ENCODE peak calls at places on chromosomes 1 and 21, in four cellular contexts. V is GM10248, Y is RCC 7860, C is GM12878. W is an unnamed sample.

GRCh38 chr1:161402446-161402845 is 34.8 kb upstream of the CFAP126 start:
- DNase-seq in V (no peak), Y (no peak), C (no peak), W (no peak)

GRCh38 chr1:70941563-70941962 is 106.1 kb downstream of the PTGER3 start:
- DNase-seq in V (no peak), Y (no peak), C (no peak), W (no peak)

GRCh38 chr1:54310439-54311328 is 95.5 kb downstream of the SSBP3 start:
- DNase-seq in V (peak), Y (no peak), C (no peak), W (no peak)

GRCh38 chr1:40806724-40807675 is 23.4 kb downstream of the KCNQ4 start:
- DNase-seq in V (no peak), Y (no peak), C (no peak), W (no peak)

GRCh38 chr21:29524055-29524454 is 225.3 kb downstream of the BACH1 start:
- DNase-seq in V (no peak), Y (no peak), C (no peak), W (no peak)

GRCh38 chr1:182739545-182739944 is 50.0 kb upstream of the NPL start:
- DNase-seq in V (peak), Y (no peak), C (no peak), W (no peak)

GRCh38 chr1:208450958-208451357 is 206.8 kb upstream of the PLXNA2 start:
- DNase-seq in V (no peak), Y (no peak), C (no peak), W (no peak)

GRCh38 chr1:2438038-2438437 is 25.7 kb upstream of the PEX10 start:
- DNase-seq in V (no peak), Y (no peak), C (no peak), W (no peak)

GRCh38 chr1:42168397-42168682 is 3.8 kb upstream of the GUCA2A start:
- DNase-seq in V (no peak), Y (no peak), C (no peak), W (no peak)

GRCh38 chr21:46024983-46025860 is 43.7 kb downstream of the COL6A1 start:
- DNase-seq in V (no peak), Y (no peak), C (no peak), W (no peak)

GRCh38 chr1:195026792-195027191 is 1581.4 kb downstream of the KCNT2 start:
- DNase-seq in V (no peak), Y (no peak), C (no peak), W (no peak)

GRCh38 chr1:203202431-203203245 is 16.1 kb upstream of the CHI3L1 start:
- DNase-seq in V (no peak), Y (no peak), C (no peak), W (no peak)

GRCh38 chr1:115727706-115728249 is 40.7 kb downstream of the CASQ2 start:
- DNase-seq in V (no peak), Y (peak), C (no peak), W (no peak)

GRCh38 chr1:109247401-109248365 is 1.7 kb upstream of the CELSR2 start:
- DNase-seq in V (no peak), Y (no peak), C (no peak), W (no peak)

GRCh38 chr1:102970496-102971078 is 137.7 kb downstream of the COL11A1 start:
- DNase-seq in V (peak), Y (peak), C (no peak), W (peak)

GRCh38 chr1:179164494-179164893 is 65.0 kb downstream of the ABL2 start:
- DNase-seq in V (no peak), Y (no peak), C (no peak), W (no peak)

GRCh38 chr1:163296504-163296903 is 25.2 kb upstream of the NUF2 start:
- DNase-seq in V (no peak), Y (no peak), C (no peak), W (no peak)

GRCh38 chr1:45827256-45827655 is 23.8 kb downstream of the MAST2 start:
- DNase-seq in V (no peak), Y (no peak), C (no peak), W (no peak)

GRCh38 chr1:212218911-212219310 is 66.3 kb upstream of the PPP2R5A start:
- DNase-seq in V (peak), Y (peak), C (peak), W (peak)

GRCh38 chr1:183403386-183403957 is 14.7 kb downstream of the NMNAT2 start:
- DNase-seq in V (no peak), Y (no peak), C (no peak), W (no peak)

GRCh38 chr1:201095581-201096531 is 16.4 kb downstream of the CACNA1S start:
- DNase-seq in V (peak), Y (peak), C (no peak), W (no peak)

GRCh38 chr1:113835686-113836290 is 23.5 kb upstream of the RSBN1 start:
- DNase-seq in V (peak), Y (peak), C (no peak), W (no peak)

GRCh38 chr1:188027613-188028012 is 1198.9 kb downstream of the PLA2G4A start:
- DNase-seq in V (peak), Y (peak), C (peak), W (no peak)

GRCh38 chr1:207316141-207316540 is 5.3 kb upstream of the CD55 start:
- DNase-seq in V (no peak), Y (no peak), C (no peak), W (no peak)

GRCh38 chr1:5747428-5748285 is 244.6 kb downstream of the NPHP4 start:
- DNase-seq in V (no peak), Y (no peak), C (no peak), W (no peak)

GRCh38 chr1:238648756-238649155 is 737.6 kb upstream of the CHRM3 start:
- DNase-seq in V (no peak), Y (no peak), C (no peak), W (no peak)

GRCh38 chr1:222617367-222617951 is 438 bp upstream of the MIA3 start:
- DNase-seq in V (peak), Y (peak), C (peak), W (peak)

GRCh38 chr1:17520041-17520440 is 19.5 kb upstream of the ARHGEF10L start:
- DNase-seq in V (no peak), Y (peak), C (no peak), W (no peak)

GRCh38 chr1:231924183-231924582 is 297.6 kb downstream of the DISC1 start:
- DNase-seq in V (no peak), Y (no peak), C (no peak), W (no peak)

GRCh38 chr1:43853161-43853921 is 80.3 kb upstream of the ARTN start:
- DNase-seq in V (peak), Y (peak), C (peak), W (peak)

GRCh38 chr1:15299811-15300210 is 52.8 kb downstream of the FHAD1 start:
- DNase-seq in V (no peak), Y (no peak), C (no peak), W (no peak)

GRCh38 chr1:172450524-172450885 is 6.6 kb upstream of the PIGC start:
- DNase-seq in V (no peak), Y (no peak), C (no peak), W (no peak)

GRCh38 chr21:16455978-16456377 is 726.2 kb downstream of the USP25 start:
- DNase-seq in V (no peak), Y (no peak), C (no peak), W (no peak)

GRCh38 chr1:234958066-234958701 is 170.5 kb downstream of the TOMM20 start:
- DNase-seq in V (no peak), Y (no peak), C (no peak), W (no peak)

GRCh38 chr1:216523449-216524190 is 100.4 kb upstream of the USH2A start:
- DNase-seq in V (no peak), Y (no peak), C (no peak), W (peak)

W was measured in GM12864.